ENCODE peak calls at places on chromosome 9, in five cellular contexts. O, J, K, M and N are unnamed samples.

GRCh38 chr9:76658510-76659231 is 105.6 kb upstream of the PCA3 start:
- DNase-seq in J (peak), M (peak), O (no peak), K (no peak), N (peak)

GRCh38 chr9:4299006-4299795 is 667 bp downstream of the GLIS3 start:
- DNase-seq in K (peak), J (peak), O (peak), M (peak), N (no peak)

GRCh38 chr9:112110094-112110772 is 64.9 kb downstream of the SUSD1 start:
- DNase-seq in M (no peak), K (no peak), J (no peak), O (no peak), N (no peak)

GRCh38 chr9:129069128-129069824 is 11.6 kb upstream of the DOLPP1 start:
- DNase-seq in K (peak), J (no peak), O (no peak), M (peak), N (no peak)

GRCh38 chr9:110742741-110743371 is 74.3 kb downstream of the MUSK start:
- DNase-seq in O (no peak), K (no peak), M (no peak), J (peak), N (no peak)

GRCh38 chr9:119884411-119884810 is 515.2 kb upstream of the BRINP1 start:
- DNase-seq in M (no peak), K (no peak), O (no peak), J (peak), N (no peak)

GRCh38 chr9:72755836-72756235 is 197.0 kb downstream of the ALDH1A1 start:
- DNase-seq in O (no peak), K (no peak), M (no peak), J (no peak), N (no peak)

GRCh38 chr9:86202338-86202882 is 57.0 kb downstream of the C9orf153 start:
- DNase-seq in O (no peak), J (peak), M (peak), K (peak), N (peak)

GRCh38 chr9:12771891-12772290 is 2.9 kb upstream of the LURAP1L start:
- DNase-seq in M (no peak), K (no peak), O (no peak), J (no peak), N (no peak)

GRCh38 chr9:123685489-123686083 is 244.3 kb downstream of the DENND1A start:
- DNase-seq in M (no peak), K (no peak), J (no peak), O (no peak), N (no peak)

GRCh38 chr9:87386490-87386889 is 111.2 kb upstream of the DAPK1 start:
- DNase-seq in J (no peak), K (peak), M (no peak), O (no peak), N (no peak)

GRCh38 chr9:88322906-88323566 is 65.2 kb upstream of the SPIN1 start:
- DNase-seq in O (no peak), J (no peak), K (no peak), M (no peak), N (peak)

GRCh38 chr9:129473523-129474244 is 147.2 kb downstream of the C9orf50 start:
- DNase-seq in M (no peak), O (no peak), K (no peak), J (no peak), N (no peak)

GRCh38 chr9:70639853-70640814 is 225.7 kb upstream of the KLF9 start:
- DNase-seq in O (no peak), K (no peak), M (peak), J (peak), N (no peak)

GRCh38 chr9:13791816-13792215 is 512.3 kb upstream of the MPDZ start:
- DNase-seq in K (no peak), M (peak), J (no peak), O (no peak), N (no peak)

GRCh38 chr9:2158729-2159128 is 143.6 kb downstream of the SMARCA2 start:
- DNase-seq in K (no peak), J (peak), O (no peak), M (no peak), N (no peak)

GRCh38 chr9:16867571-16868311 is 2.7 kb downstream of the BNC2 start:
- DNase-seq in J (peak), M (peak), O (no peak), K (no peak), N (no peak)

GRCh38 chr9:16138961-16139441 is 586.2 kb downstream of the CCDC171 start:
- DNase-seq in K (no peak), M (no peak), J (no peak), O (no peak), N (no peak)

GRCh38 chr9:68760674-68761003 is 55.6 kb downstream of the PIP5K1B start:
- DNase-seq in J (no peak), M (no peak), O (no peak), K (no peak), N (no peak)

GRCh38 chr9:27005491-27005890 is at the start of gene LRRC19:
- DNase-seq in J (no peak), K (no peak), M (no peak), O (no peak), N (no peak)

GRCh38 chr9:125246261-125246667 is 5.1 kb upstream of the HSPA5 start:
- DNase-seq in M (no peak), O (no peak), J (no peak), K (no peak), N (no peak)

GRCh38 chr9:108654566-108654965 is 201.2 kb downstream of the ACTL7B start:
- DNase-seq in K (no peak), O (no peak), M (no peak), J (no peak), N (no peak)

GRCh38 chr9:73871636-73872035 is 625.5 kb upstream of the RORB start:
- DNase-seq in J (peak), O (no peak), M (no peak), K (no peak), N (no peak)

GRCh38 chr9:90901933-90902332 is 100.3 kb downstream of the SYK start:
- DNase-seq in K (no peak), O (no peak), J (no peak), M (no peak), N (no peak)

GRCh38 chr9:38227061-38227540 is 158.1 kb upstream of the SHB start:
- DNase-seq in J (peak), M (peak), K (peak), O (peak), N (peak)

GRCh38 chr9:125620216-125620615 is 86.8 kb downstream of the MAPKAP1 start:
- DNase-seq in K (no peak), M (no peak), O (no peak), J (no peak), N (no peak)

GRCh38 chr9:84781431-84781830 is 111.9 kb downstream of the NTRK2 start:
- DNase-seq in O (no peak), M (no peak), K (no peak), J (peak), N (no peak)

GRCh38 chr9:113178087-113178486 is 27.3 kb downstream of the SLC31A2 start:
- DNase-seq in K (no peak), O (no peak), J (no peak), M (no peak), N (no peak)

GRCh38 chr9:129362287-129363098 is 184.4 kb upstream of the IER5L start:
- DNase-seq in K (peak), J (no peak), M (peak), O (no peak), N (no peak)

GRCh38 chr9:14692536-14692917 is 705 bp downstream of the ZDHHC21 start:
- DNase-seq in K (no peak), J (no peak), M (no peak), O (no peak), N (no peak)

GRCh38 chr9:91428431-91428830 is 4.8 kb upstream of the NFIL3 start:
- DNase-seq in K (no peak), O (no peak), J (no peak), M (no peak), N (no peak)

GRCh38 chr9:35306281-35306680 is 144.5 kb downstream of the UNC13B start:
- DNase-seq in K (no peak), J (no peak), M (no peak), O (no peak), N (no peak)

GRCh38 chr9:134217431-134218210 is 53.3 kb upstream of the RNU6ATAC start:
- DNase-seq in J (peak), M (no peak), K (no peak), O (no peak), N (no peak)
- TF ChIP-seq CTCF in J (peak), M (peak), K (no peak), O (no peak), N (peak)

GRCh38 chr9:121650220-121651013 is 1.0 kb upstream of the DAB2IP start:
- DNase-seq in O (peak), J (peak), M (peak), K (peak), N (no peak)
- H3K4me3 ChIP-seq in O (no peak), J (peak), M (peak), K (no peak), N (no peak)

DNA sequence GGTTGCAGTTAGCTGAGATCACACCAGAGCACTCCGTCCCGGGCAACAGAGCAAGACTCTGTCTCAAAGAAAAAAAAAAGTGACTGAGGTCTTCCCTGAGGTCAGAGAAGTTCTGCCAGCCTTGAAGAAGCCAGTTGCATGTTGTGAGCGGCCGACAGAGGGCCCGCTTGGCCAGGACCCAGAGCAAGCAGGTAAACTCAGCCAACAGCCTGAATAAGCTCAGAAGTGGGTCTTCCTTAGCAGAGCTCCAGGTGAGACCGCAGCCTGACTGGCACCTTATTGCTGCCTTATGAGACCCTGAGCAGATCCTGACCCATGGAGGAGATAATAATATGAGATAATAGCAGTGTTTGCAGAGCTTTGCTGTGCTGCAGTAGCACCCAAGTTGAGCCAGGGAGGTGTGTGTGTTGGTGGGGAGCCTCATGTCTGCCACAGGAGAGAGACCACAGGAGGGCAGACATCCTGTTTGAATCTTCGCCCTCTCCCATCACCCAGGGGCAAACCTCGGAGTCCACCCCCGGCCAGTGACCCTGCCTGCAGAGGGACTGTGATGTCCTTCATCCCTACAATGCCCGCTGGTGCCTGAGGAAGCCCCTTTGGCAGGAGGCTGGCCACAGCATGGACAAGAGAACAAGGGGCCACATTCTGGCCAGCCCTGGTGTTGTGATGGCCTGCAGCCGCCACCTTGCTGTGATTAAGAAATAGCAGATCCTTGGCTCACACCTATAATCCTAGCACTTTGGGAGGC is 10.8 kb upstream of the BARX1 start:
- DNase-seq in M (no peak), O (no peak), J (peak), K (no peak), N (no peak)
- TF ChIP-seq CTCF in M (peak), O (no peak), J (peak), K (no peak), N (no peak)

DNA sequence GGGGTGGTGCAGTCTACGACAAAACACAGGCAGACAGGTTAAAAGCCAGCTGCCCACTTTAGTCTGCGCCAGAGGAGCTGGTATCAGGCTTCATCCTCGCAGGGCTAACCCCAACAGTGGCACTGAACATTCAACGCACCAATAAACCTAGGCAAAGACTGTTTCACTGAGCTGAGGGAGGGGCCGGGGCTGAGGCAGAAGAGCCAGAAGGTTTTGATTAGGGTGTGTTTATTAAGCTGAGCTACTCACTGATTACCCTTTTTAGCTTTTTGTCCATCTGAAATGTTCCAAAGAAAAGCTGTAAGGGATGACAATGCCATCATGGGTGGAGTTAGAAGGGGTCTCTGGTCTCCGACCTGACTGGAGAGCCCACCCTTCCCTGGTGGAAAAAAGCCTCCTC is 1.4 kb downstream of the ZMYND19 start:
- DNase-seq in J (no peak), M (no peak), K (no peak), O (no peak), N (no peak)
- H3K4me3 ChIP-seq in J (peak), M (peak), K (no peak), O (no peak), N (peak)

GRCh38 chr9:18786936-18787658 is 245.9 kb downstream of the SAXO1 start:
- DNase-seq in K (no peak), O (no peak), M (peak), J (no peak), N (no peak)

GRCh38 chr9:18788256-18788655 is 244.8 kb downstream of the SAXO1 start:
- DNase-seq in M (no peak), K (no peak), O (no peak), J (no peak), N (no peak)

GRCh38 chr9:18786196-18786595 is 246.8 kb downstream of the SAXO1 start:
- DNase-seq in O (no peak), M (no peak), J (no peak), K (no peak), N (no peak)

GRCh38 chr9:18793122-18793521 is 239.9 kb downstream of the SAXO1 start:
- DNase-seq in M (no peak), O (no peak), K (no peak), J (no peak), N (no peak)

DNA sequence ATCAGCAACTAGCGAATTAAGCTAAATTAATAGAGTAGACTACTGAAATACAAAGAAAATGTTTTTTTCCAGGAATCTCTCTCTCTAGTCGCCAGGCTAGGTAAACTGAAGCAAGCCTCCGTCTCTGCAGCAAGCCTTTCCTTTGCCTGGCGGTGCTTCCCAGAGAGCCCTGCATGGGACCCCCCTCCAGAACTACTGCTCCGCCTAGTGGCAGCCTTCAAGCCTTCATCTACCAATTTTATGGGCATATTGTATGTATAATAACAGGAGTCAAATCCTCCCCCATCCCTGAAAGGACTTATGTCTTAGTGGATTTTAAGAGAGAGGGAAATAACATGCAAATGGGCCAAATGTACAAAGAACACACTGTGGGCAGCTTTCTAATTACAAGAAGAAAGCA is 241.9 kb downstream of the SAXO1 start:
- DNase-seq in M (peak), J (peak), K (no peak), O (no peak), N (no peak)
- TF ChIP-seq CTCF in M (peak), J (peak), K (no peak), O (no peak), N (peak)

DNA sequence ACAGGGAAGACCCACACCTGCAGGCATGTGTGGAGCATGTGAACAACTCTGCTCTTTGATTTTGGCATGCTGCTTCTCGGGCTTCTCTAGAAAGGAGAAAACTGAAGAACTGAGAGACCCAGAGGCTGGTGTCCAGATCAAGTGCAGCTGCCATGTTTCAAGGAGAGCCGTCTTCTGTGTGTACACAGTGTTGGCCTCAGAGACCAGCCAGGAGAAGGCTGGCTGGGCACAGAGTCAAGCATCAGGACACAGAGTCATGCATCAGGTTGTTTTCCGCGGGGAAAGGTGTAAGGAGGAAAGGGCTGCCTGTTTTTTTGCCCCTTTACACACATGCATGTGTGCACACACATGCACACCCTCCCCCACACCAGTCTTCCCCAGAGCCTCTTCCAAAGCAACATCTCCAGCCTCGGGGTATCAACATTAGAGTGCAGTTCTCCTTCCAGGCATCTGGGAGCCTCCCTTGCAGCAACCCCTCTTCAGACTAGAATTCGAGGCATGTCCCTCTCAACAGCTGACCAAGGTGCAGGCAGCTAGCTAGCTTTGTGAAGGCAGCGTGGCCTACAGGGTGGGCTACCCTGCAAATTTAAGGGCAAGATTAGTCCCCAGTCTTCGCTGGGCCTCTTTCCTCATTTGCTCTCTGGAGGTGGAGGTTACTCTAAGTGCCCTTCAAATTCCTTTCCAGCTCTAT is 180.9 kb downstream of the AOPEP start:
- DNase-seq in J (peak), M (no peak), K (peak), O (no peak), N (no peak)
- H3K4me3 ChIP-seq in J (no peak), M (no peak), K (no peak), O (no peak), N (no peak)